ENCODE peak calls at places on chromosome 6, in eight cellular contexts. G is cardiac muscle cell, F is fibroblast of villous mesenchyme, R is fibroblast of the aortic adventitia, Y is fibroblast of lung, E is psoas muscle, H is mammary epithelial cell, L is mucosa of descending colon. D is an unnamed sample.

GRCh38 chr6:43013020-43013842 is 515 bp downstream of the MEA1 start:
- DNase-seq in L (no peak), R (peak), E (no peak), F (peak), Y (peak), G (peak), H (no peak), D (peak)

GRCh38 chr6:53793318-53793975 is 1.4 kb upstream of the LRRC1 start:
- DNase-seq in F (peak), L (peak), G (peak), E (peak), R (peak), Y (peak), H (peak), D (peak)

GRCh38 chr6:167567142-167568033 is 242.5 kb downstream of the TTLL2 start:
- DNase-seq in Y (no peak), R (no peak), F (no peak), G (peak), E (no peak), H (no peak), L (no peak), D (no peak)

GRCh38 chr6:42419490-42420280 is 32.0 kb downstream of the TRERF1 start:
- DNase-seq in L (no peak), Y (no peak), R (no peak), H (no peak), F (no peak), E (no peak), G (no peak), D (no peak)

GRCh38 chr6:72952808-72953630 is 272.3 kb downstream of the KHDC1L start:
- DNase-seq in E (no peak), L (no peak), R (peak), F (no peak), H (peak), G (peak), Y (peak), D (no peak)

GRCh38 chr6:156160788-156161150 is 616.4 kb upstream of the ARID1B start:
- DNase-seq in E (no peak), F (no peak), L (no peak), Y (no peak), G (no peak), R (no peak), H (no peak), D (no peak)

GRCh38 chr6:151036869-151037680 is 171.6 kb downstream of the MTHFD1L start:
- DNase-seq in G (no peak), E (no peak), L (no peak), R (no peak), Y (no peak), F (no peak), H (peak), D (no peak)

GRCh38 chr6:108157972-108158441 is 7.8 kb upstream of the NR2E1 start:
- DNase-seq in G (no peak), L (no peak), H (no peak), F (no peak), E (no peak), R (no peak), Y (no peak), D (no peak)

GRCh38 chr6:50807035-50807434 is 11.6 kb upstream of the TFAP2B start:
- DNase-seq in H (no peak), F (no peak), L (no peak), G (no peak), R (no peak), E (no peak), Y (no peak), D (no peak)

GRCh38 chr6:151248295-151248694 is 8.5 kb downstream of the AKAP12 start:
- DNase-seq in G (no peak), R (no peak), L (no peak), F (no peak), E (no peak), H (no peak), Y (no peak), D (no peak)

GRCh38 chr6:83853178-83853967 is at the start of gene RIPPLY2:
- DNase-seq in F (peak), H (peak), Y (peak), G (peak), L (peak), R (peak), E (no peak), D (no peak)

GRCh38 chr6:131602913-131603312 is 25.1 kb downstream of the MED23 start:
- DNase-seq in Y (peak), L (no peak), H (peak), G (peak), E (no peak), R (peak), F (peak), D (no peak)

GRCh38 chr6:149872233-149872632 is 8.1 kb upstream of the LRP11 start:
- DNase-seq in E (no peak), F (no peak), R (no peak), L (no peak), Y (no peak), G (no peak), H (no peak), D (no peak)

GRCh38 chr6:36221674-36222073 is 25.1 kb downstream of the BRPF3 start:
- DNase-seq in H (no peak), R (no peak), Y (no peak), F (no peak), E (no peak), G (no peak), L (no peak), D (no peak)

GRCh38 chr6:90701146-90701781 is 114.4 kb upstream of the MAP3K7 start:
- DNase-seq in F (no peak), G (no peak), H (no peak), Y (no peak), R (no peak), E (no peak), L (no peak), D (peak)

GRCh38 chr6:106092279-106092678 is 6.1 kb downstream of the PRDM1 start:
- DNase-seq in G (no peak), R (no peak), F (no peak), Y (no peak), H (no peak), E (no peak), L (no peak), D (no peak)

GRCh38 chr6:43187821-43188220 is 5.8 kb downstream of the CUL9 start:
- DNase-seq in Y (no peak), H (peak), F (no peak), L (no peak), R (no peak), G (no peak), E (no peak), D (no peak)

GRCh38 chr6:21665436-21666199 is 72.1 kb downstream of the SOX4 start:
- DNase-seq in Y (no peak), H (no peak), L (no peak), F (no peak), G (no peak), E (no peak), R (no peak), D (no peak)

GRCh38 chr6:79841577-79842381 is 105.6 kb downstream of the ELOVL4 start:
- DNase-seq in Y (no peak), G (no peak), R (no peak), F (no peak), E (no peak), H (no peak), L (no peak), D (no peak)

DNA sequence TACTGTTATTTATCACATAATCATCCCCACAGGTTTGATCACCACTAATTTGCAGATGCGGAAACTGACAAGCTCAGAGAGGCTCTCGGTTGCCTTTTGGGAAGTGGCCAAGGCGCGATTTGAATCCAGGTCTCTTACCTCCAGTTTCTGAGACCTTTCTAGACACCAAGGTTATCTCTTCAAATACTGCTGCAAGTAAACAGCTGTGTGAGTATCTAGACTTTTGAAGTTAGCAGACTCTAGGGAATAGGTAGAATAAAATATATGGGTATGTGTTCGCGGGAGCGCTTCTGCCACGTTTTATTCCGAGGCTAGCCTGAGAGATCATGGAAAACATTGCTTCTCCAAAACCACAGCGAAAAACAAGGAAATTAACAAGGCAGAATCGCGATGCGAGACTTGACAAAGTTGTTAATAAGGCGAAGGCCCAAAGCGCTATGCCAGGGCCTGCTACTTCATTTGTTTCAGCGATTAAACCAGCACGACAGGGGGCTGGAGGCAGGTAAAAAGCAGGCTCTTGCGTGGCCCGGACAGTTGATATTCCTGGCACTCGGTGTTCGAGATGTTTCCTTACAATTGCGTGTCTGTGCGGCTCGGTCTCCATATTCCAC is 1.8 kb upstream of the JARID2 start:
- DNase-seq in H (no peak), G (peak), Y (no peak), F (no peak), L (no peak), E (no peak), R (no peak), D (no peak)
- H3K4me3 ChIP-seq in H (no peak), G (peak), Y (peak), F (peak), L (no peak), E (peak), R (peak), D (peak)

GRCh38 chr6:38640216-38640909 is 634 bp upstream of the BTBD9 start:
- DNase-seq in E (no peak), F (peak), R (peak), H (peak), G (peak), L (peak), Y (no peak), D (no peak)

GRCh38 chr6:38636027-38636426 is 3.7 kb downstream of the BTBD9 start:
- DNase-seq in H (no peak), G (no peak), L (no peak), R (no peak), E (no peak), F (no peak), Y (no peak), D (peak)

GRCh38 chr6:38638941-38639497 is 710 bp downstream of the BTBD9 start:
- DNase-seq in R (peak), G (peak), H (peak), F (peak), Y (peak), E (peak), L (peak), D (peak)

GRCh38 chr6:38639498-38640215 is at the start of gene BTBD9:
- DNase-seq in E (peak), G (peak), F (peak), H (peak), Y (peak), R (peak), L (peak), D (peak)

DNA sequence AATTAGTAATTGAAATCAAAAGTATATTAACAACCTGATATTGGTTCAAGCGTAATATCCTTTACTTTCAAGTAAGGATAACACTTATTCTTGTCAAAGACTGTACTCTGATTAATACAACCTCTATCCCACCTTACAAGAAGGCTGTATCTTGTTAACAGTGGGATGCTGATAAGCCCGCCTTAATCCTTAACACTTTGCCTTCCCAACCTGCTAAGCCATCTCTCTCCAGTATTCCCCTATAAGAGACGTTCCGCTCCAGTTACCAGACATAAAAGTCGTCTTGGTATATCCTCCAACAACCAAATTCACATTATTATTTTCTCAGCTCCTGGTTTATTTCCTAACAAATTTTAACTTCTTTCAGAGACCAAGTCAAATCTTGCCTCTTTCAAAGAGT is 2.0 kb downstream of the BTBD9 start:
- DNase-seq in G (no peak), E (no peak), R (no peak), Y (no peak), L (no peak), H (no peak), F (no peak), D (no peak)
- H3K4me3 ChIP-seq in G (no peak), E (no peak), R (no peak), Y (no peak), L (no peak), H (no peak), F (no peak), D (no peak)

DNA sequence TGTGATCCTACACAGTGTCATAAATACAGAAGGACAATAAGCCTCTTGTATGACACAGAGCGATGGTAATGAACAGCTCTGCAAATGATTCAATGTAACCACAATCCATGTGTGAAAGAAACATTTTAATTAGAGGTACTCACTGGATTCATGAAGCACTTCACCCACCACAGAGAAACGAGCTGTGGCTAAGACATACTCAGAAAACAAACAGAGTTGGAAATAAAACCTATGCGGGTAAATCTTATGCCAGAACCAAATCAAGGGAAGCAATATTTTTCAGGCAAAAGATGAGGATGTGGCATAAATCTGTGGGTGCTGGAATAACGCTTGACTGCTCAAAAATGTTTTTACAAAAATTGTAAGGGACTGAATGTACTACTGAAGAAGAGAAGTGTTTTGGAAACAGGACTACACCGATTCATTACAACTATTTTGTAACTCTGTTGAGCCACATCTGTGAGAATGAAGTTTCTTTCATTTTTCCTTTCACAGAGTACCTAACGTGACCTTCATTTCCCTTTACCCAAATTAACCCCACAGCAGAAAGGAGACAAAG is 112.1 kb downstream of the WDR27 start:
- DNase-seq in F (peak), H (peak), R (no peak), E (no peak), Y (no peak), L (no peak), G (no peak), D (no peak)
- H3K4me3 ChIP-seq in F (no peak), H (no peak), R (no peak), E (no peak), Y (no peak), L (no peak), G (no peak), D (no peak)

DNA sequence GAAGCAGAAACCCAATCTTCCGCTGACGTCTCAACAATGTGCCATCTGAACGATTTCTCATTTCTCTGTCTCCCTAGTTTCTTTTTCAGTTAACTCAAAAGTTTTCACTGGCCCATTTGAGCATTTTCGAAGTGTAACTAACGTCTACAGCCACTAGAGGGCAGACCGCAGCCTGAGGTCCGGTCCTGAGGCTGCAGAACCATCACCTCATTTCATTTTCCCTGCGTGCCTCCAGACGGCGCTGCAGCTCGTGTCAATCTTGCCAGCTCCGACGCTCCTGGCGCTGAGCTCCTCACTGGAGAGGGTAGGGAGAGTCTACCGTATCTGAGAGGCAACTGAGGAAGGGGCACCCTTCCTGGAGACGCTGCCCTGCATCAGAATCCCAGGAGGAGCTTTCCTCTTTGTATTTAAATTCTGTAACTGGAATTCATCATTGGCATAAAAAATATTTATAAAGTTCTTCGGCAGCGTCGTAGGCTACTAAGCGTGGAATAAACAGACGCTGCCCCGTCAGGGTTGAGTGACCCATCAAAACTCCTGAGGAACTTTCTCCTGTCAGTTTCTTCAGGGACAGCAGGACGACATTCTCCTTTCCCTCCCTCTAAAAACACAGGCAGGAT is 28.5 kb upstream of the DTNBP1 start:
- DNase-seq in F (peak), L (peak), E (peak), R (peak), Y (peak), H (peak), G (peak), D (peak)
- H3K4me3 ChIP-seq in F (peak), L (no peak), E (peak), R (peak), Y (peak), H (no peak), G (no peak), D (no peak)

DNA sequence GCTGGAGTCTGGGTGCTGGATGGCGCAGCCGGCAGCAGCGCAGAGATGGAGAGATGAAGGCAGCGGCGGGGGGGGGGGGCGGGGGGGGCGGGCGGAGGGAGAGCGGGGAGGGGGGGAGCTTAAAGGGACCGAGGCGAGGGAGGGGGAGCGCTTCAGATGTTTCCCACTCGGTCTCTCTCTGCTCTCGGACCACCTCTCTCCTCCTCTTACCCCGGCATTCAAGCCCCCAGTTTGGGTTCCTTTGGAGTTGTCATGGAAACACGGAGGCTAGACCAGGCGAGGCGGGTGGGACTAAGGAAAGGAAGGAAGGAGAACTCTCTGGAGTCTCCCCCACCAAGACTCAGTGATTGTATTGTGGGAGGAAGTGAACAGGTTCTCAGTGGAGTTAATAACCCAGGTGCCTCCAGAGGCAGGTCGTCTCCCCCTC is at the start of gene PRRT1:
- DNase-seq in Y (no peak), H (no peak), R (peak), G (no peak), L (no peak), F (no peak), E (no peak), D (no peak)
- H3K4me3 ChIP-seq in Y (peak), H (peak), R (peak), G (peak), L (no peak), F (peak), E (peak), D (no peak)

GRCh38 chr6:164396071-164397047 is 913.0 kb downstream of the C6orf118 start:
- DNase-seq in F (peak), E (no peak), H (no peak), G (peak), R (peak), Y (no peak), L (no peak), D (no peak)
- H3K4me3 ChIP-seq in F (peak), E (peak), H (no peak), G (no peak), R (peak), Y (no peak), L (no peak), D (no peak)

GRCh38 chr6:85672050-85672449 is 29.4 kb upstream of the SYNCRIP start:
- DNase-seq in F (no peak), Y (no peak), R (no peak), H (no peak), E (no peak), G (no peak), L (no peak), D (no peak)

GRCh38 chr6:85672623-85673022 is 29.9 kb upstream of the SYNCRIP start:
- DNase-seq in H (no peak), E (no peak), G (no peak), R (no peak), L (no peak), F (no peak), Y (no peak), D (no peak)

GRCh38 chr6:85670573-85670972 is 27.9 kb upstream of the SYNCRIP start:
- DNase-seq in E (no peak), F (peak), L (no peak), Y (peak), G (peak), H (peak), R (peak), D (no peak)

GRCh38 chr6:85673198-85674139 is 30.8 kb upstream of the SYNCRIP start:
- DNase-seq in G (no peak), R (no peak), H (no peak), F (no peak), E (no peak), Y (peak), L (no peak), D (no peak)

GRCh38 chr6:85669735-85670194 is 27.1 kb upstream of the SYNCRIP start:
- DNase-seq in H (peak), Y (peak), G (peak), L (no peak), R (no peak), E (no peak), F (peak), D (peak)
- H3K4me3 ChIP-seq in H (no peak), Y (no peak), G (no peak), L (no peak), R (no peak), E (no peak), F (no peak), D (no peak)

GRCh38 chr6:116100419-116101297 is at the start of gene NT5DC1:
- DNase-seq in G (peak), F (peak), E (peak), H (peak), L (peak), Y (peak), R (peak), D (peak)

GRCh38 chr6:116101790-116102189 is 1.1 kb downstream of the NT5DC1 start:
- DNase-seq in H (no peak), R (no peak), L (no peak), Y (no peak), E (no peak), F (no peak), G (no peak), D (no peak)

GRCh38 chr6:116105247-116105646 is 4.6 kb downstream of the NT5DC1 start:
- DNase-seq in G (no peak), E (no peak), F (no peak), H (no peak), L (no peak), Y (no peak), R (no peak), D (no peak)

GRCh38 chr6:116101298-116101718 is 655 bp downstream of the NT5DC1 start:
- DNase-seq in G (no peak), F (no peak), R (no peak), E (no peak), L (no peak), H (no peak), Y (no peak), D (no peak)

DNA sequence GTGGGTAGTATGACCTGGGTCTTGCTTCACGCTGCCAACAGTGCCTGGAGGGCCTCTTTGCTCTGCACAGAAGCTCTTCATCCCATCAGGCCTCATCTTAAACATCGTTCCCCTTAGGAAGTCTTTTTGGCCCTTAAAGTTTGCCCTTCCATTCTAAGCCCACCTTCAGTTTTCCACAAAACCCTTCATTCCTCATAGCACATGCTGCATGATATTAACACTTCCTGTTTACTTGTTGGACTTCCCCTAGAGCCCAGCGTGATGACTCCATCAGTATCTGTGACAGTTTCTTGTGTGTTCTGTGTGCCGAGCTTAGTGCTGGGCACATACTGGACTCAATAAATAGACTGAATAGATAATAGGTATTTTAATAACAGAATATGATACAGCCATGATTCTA is 2.2 kb downstream of the NT5DC1 start:
- DNase-seq in H (no peak), E (no peak), Y (no peak), G (no peak), R (no peak), L (no peak), F (no peak), D (no peak)
- H3K4me3 ChIP-seq in H (no peak), E (no peak), Y (no peak), G (no peak), R (no peak), L (no peak), F (no peak), D (no peak)

D was measured in Jurkat, Clone E6-1.